ENCODE peak calls at places on chromosome 22, in nine cellular contexts. K is germinal center, Z is WTC11, T is Calu3, G is RWPE1, Y is AG09309, W is pons, J is GM19239, L is GM23248. H is an unnamed sample.

GRCh38 chr22:40578171-40578570 is 58.3 kb downstream of the MRTFA start:
- DNase-seq in K (no peak), Z (no peak), T (no peak), G (no peak), Y (no peak), W (no peak), J (no peak), L (no peak), H (no peak)

GRCh38 chr22:16807109-16807508 is 18.1 kb downstream of the XKR3 start:
- DNase-seq in K (no peak), Z (no peak), T (no peak), G (no peak), Y (no peak), W (no peak), J (no peak), L (no peak), H (no peak)

GRCh38 chr22:24133187-24133965 is 47.9 kb upstream of the SUSD2 start:
- DNase-seq in K (no peak), Z (peak; percentile 42), T (no peak), G (no peak), Y (no peak), W (no peak), J (no peak), L (peak; percentile 9), H (peak; percentile 13)

GRCh38 chr22:23144926-23145906 is at the start of gene RAB36:
- DNase-seq in K (peak; percentile 91), Z (peak; percentile 100), T (peak; percentile 98), G (peak; percentile 98), Y (peak; percentile 93), W (peak; percentile 86), J (peak; percentile 78), L (peak; percentile 100), H (peak; percentile 97)

GRCh38 chr22:40324468-40325305 is 21.6 kb upstream of the ADSL start:
- DNase-seq in K (no peak), Z (no peak), T (no peak), G (no peak), Y (no peak), W (no peak), J (no peak), L (no peak), H (peak; percentile 20)

GRCh38 chr22:44475706-44476105 is 22.3 kb downstream of the RTL6 start:
- DNase-seq in K (no peak), Z (no peak), T (no peak), G (no peak), Y (no peak), W (no peak), J (no peak), L (no peak), H (no peak)

GRCh38 chr22:21738966-21739365 is 3.4 kb upstream of the YPEL1 start:
- DNase-seq in K (no peak), Z (no peak), T (no peak), G (no peak), Y (no peak), W (no peak), J (no peak), L (no peak), H (no peak)

GRCh38 chr22:18063311-18063710 is 14.5 kb upstream of the PEX26 start:
- DNase-seq in K (no peak), Z (no peak), T (no peak), G (no peak), Y (no peak), W (no peak), J (no peak), L (no peak), H (no peak)

GRCh38 chr22:23100124-23100801 is 29.9 kb downstream of the GNAZ start:
- DNase-seq in K (no peak), Z (no peak), T (no peak), G (no peak), Y (no peak), W (no peak), J (no peak), L (no peak), H (no peak)

GRCh38 chr22:43850529-43850928 is 11.8 kb downstream of the SULT4A1 start:
- DNase-seq in K (no peak), Z (no peak), T (no peak), G (no peak), Y (no peak), W (no peak), J (no peak), L (no peak), H (no peak)

GRCh38 chr22:18154821-18155390 is 4.9 kb downstream of the USP18 start:
- DNase-seq in K (no peak), Z (no peak), T (no peak), G (no peak), Y (no peak), W (no peak), J (no peak), L (no peak), H (no peak)

GRCh38 chr22:39528080-39528661 is 4.4 kb downstream of the RPS19BP1 start:
- DNase-seq in K (no peak), Z (no peak), T (no peak), G (no peak), Y (no peak), W (no peak), J (no peak), L (no peak), H (no peak)

GRCh38 chr22:29375436-29376076 is 12.8 kb downstream of the AP1B1 start:
- DNase-seq in K (no peak), Z (no peak), T (no peak), G (no peak), Y (no peak), W (no peak), J (no peak), L (no peak), H (no peak)

GRCh38 chr22:21014202-21015050 is 539 bp upstream of the P2RX6 start:
- DNase-seq in K (peak; percentile 93), Z (peak; percentile 97), T (peak; percentile 65), G (peak; percentile 85), Y (peak; percentile 46), W (peak; percentile 67), J (peak; percentile 92), L (peak; percentile 98), H (peak; percentile 93)

GRCh38 chr22:37214431-37215025 is 2.3 kb upstream of the SSTR3 start:
- DNase-seq in K (no peak), Z (no peak), T (no peak), G (no peak), Y (no peak), W (no peak), J (no peak), L (no peak), H (peak; percentile 39)

GRCh38 chr22:45208993-45209838 is 31.5 kb downstream of the KIAA0930 start:
- DNase-seq in K (no peak), Z (peak; percentile 84), T (peak; percentile 29), G (peak; percentile 16), Y (no peak), W (peak; percentile 81), J (no peak), L (peak; percentile 92), H (peak; percentile 15)

GRCh38 chr22:28017859-28018258 is 98.8 kb upstream of the PITPNB start:
- DNase-seq in K (no peak), Z (peak; percentile 10), T (no peak), G (no peak), Y (no peak), W (no peak), J (no peak), L (no peak), H (no peak)

GRCh38 chr22:44522526-44523170 is 24.6 kb upstream of the RTL6 start:
- DNase-seq in K (no peak), Z (no peak), T (no peak), G (no peak), Y (no peak), W (no peak), J (no peak), L (no peak), H (no peak)

GRCh38 chr22:29298641-29299040 is 7.8 kb upstream of the GAS2L1 start:
- DNase-seq in K (no peak), Z (no peak), T (no peak), G (no peak), Y (no peak), W (no peak), J (no peak), L (no peak), H (no peak)

GRCh38 chr22:22884888-22885840 is 2.5 kb upstream of the IGLL5 start:
- DNase-seq in K (peak; percentile 64), Z (no peak), T (no peak), G (no peak), Y (no peak), W (no peak), J (peak; percentile 66), L (no peak), H (no peak)

GRCh38 chr22:36220457-36220921 is 18.8 kb downstream of the APOL2 start:
- DNase-seq in K (no peak), Z (no peak), T (no peak), G (no peak), Y (no peak), W (peak; percentile 42), J (no peak), L (peak; percentile 92), H (no peak)

GRCh38 chr22:37089451-37089850 is 20.1 kb downstream of the TMPRSS6 start:
- DNase-seq in K (no peak), Z (no peak), T (no peak), G (no peak), Y (no peak), W (no peak), J (no peak), L (no peak), H (no peak)

GRCh38 chr22:42720263-42721044 is at the start of gene A4GALT:
- DNase-seq in K (peak; percentile 65), Z (peak; percentile 45), T (peak; percentile 28), G (peak; percentile 13), Y (no peak), W (no peak), J (peak; percentile 60), L (peak; percentile 55), H (no peak)

GRCh38 chr22:17369553-17370035 is 334 bp downstream of the CECR2 start:
- DNase-seq in K (peak; percentile 22), Z (peak; percentile 60), T (no peak), G (no peak), Y (no peak), W (no peak), J (peak; percentile 52), L (peak; percentile 4), H (no peak)

GRCh38 chr22:40216041-40216756 is 38.5 kb downstream of the TNRC6B start:
- DNase-seq in K (peak; percentile 42), Z (no peak), T (no peak), G (no peak), Y (no peak), W (no peak), J (peak; percentile 30), L (no peak), H (peak; percentile 10)

GRCh38 chr22:37431811-37432707 is 4.8 kb upstream of the ELFN2 start:
- DNase-seq in K (no peak), Z (no peak), T (peak; percentile 79), G (peak; percentile 89), Y (peak; percentile 98), W (no peak), J (no peak), L (peak; percentile 95), H (no peak)

GRCh38 chr22:44682556-44683168 is 19.3 kb upstream of the PRR5 start:
- DNase-seq in K (no peak), Z (no peak), T (no peak), G (no peak), Y (no peak), W (no peak), J (no peak), L (no peak), H (no peak)

GRCh38 chr22:16933274-16933923 is 74.6 kb downstream of the GAB4 start:
- DNase-seq in K (no peak), Z (no peak), T (no peak), G (no peak), Y (no peak), W (no peak), J (no peak), L (no peak), H (no peak)

GRCh38 chr22:41397143-41397811 is 15.5 kb downstream of the TEF start:
- DNase-seq in K (no peak), Z (no peak), T (no peak), G (no peak), Y (no peak), W (no peak), J (no peak), L (no peak), H (no peak)

GRCh38 chr22:23353004-23353403 is 172.7 kb downstream of the BCR start:
- DNase-seq in K (no peak), Z (no peak), T (no peak), G (no peak), Y (no peak), W (no peak), J (no peak), L (no peak), H (no peak)

GRCh38 chr22:24523873-24524272 is 28.7 kb downstream of the UPB1 start:
- DNase-seq in K (no peak), Z (no peak), T (no peak), G (no peak), Y (no peak), W (no peak), J (no peak), L (peak; percentile 64), H (no peak)